ENCODE peak calls at places on chromosomes 5 and 9, in eight cellular contexts. One of them, this sample, is unnamed.

GRCh38 chr5:177423671-177424070 is 2.8 kb upstream of the GRK6 start:
- DNase-seq in psoas muscle: no peak
- DNase-seq in HL-60: no peak
- DNase-seq in sigmoid colon: no peak
- DNase-seq in A549: no peak
- DNase-seq in endodermal cell: no peak
- DNase-seq in OCI-LY7: no peak
- DNase-seq in left ventricle myocardium inferior: no peak
- DNase-seq in this sample: no peak

GRCh38 chr9:36132081-36132480 is 4.5 kb upstream of the GLIPR2 start:
- DNase-seq in psoas muscle: no peak
- DNase-seq in HL-60: no peak
- DNase-seq in sigmoid colon: no peak
- DNase-seq in A549: no peak
- DNase-seq in endodermal cell: no peak
- DNase-seq in OCI-LY7: no peak
- DNase-seq in left ventricle myocardium inferior: no peak
- DNase-seq in this sample: no peak

GRCh38 chr5:86757824-86758223 is 140.1 kb downstream of the COX7C start:
- DNase-seq in psoas muscle: no peak
- DNase-seq in HL-60: no peak
- DNase-seq in sigmoid colon: no peak
- DNase-seq in A549: no peak
- DNase-seq in endodermal cell: no peak
- DNase-seq in OCI-LY7: no peak
- DNase-seq in left ventricle myocardium inferior: no peak
- DNase-seq in this sample: no peak

GRCh38 chr9:128992995-128993394 is 35.1 kb downstream of the SH3GLB2 start:
- DNase-seq in psoas muscle: no peak
- DNase-seq in HL-60: peak
- DNase-seq in sigmoid colon: no peak
- DNase-seq in A549: peak
- DNase-seq in endodermal cell: peak
- DNase-seq in OCI-LY7: peak
- DNase-seq in left ventricle myocardium inferior: no peak
- DNase-seq in this sample: no peak

GRCh38 chr5:44891116-44891515 is 82.4 kb downstream of the MRPS30 start:
- DNase-seq in psoas muscle: no peak
- DNase-seq in HL-60: no peak
- DNase-seq in sigmoid colon: no peak
- DNase-seq in A549: no peak
- DNase-seq in endodermal cell: no peak
- DNase-seq in OCI-LY7: no peak
- DNase-seq in left ventricle myocardium inferior: no peak
- DNase-seq in this sample: no peak

GRCh38 chr5:134580001-134580460 is 52.6 kb downstream of the SAR1B start:
- DNase-seq in psoas muscle: no peak
- DNase-seq in HL-60: no peak
- DNase-seq in sigmoid colon: peak
- DNase-seq in A549: no peak
- DNase-seq in endodermal cell: no peak
- DNase-seq in OCI-LY7: no peak
- DNase-seq in left ventricle myocardium inferior: no peak
- DNase-seq in this sample: no peak

GRCh38 chr5:127097288-127097687 is 24.0 kb upstream of the C5orf63 start:
- DNase-seq in psoas muscle: no peak
- DNase-seq in HL-60: no peak
- DNase-seq in sigmoid colon: no peak
- DNase-seq in A549: no peak
- DNase-seq in endodermal cell: peak
- DNase-seq in OCI-LY7: no peak
- DNase-seq in left ventricle myocardium inferior: no peak
- DNase-seq in this sample: no peak

GRCh38 chr5:67581203-67581602 is 384.6 kb upstream of the CD180 start:
- DNase-seq in psoas muscle: no peak
- DNase-seq in HL-60: no peak
- DNase-seq in sigmoid colon: no peak
- DNase-seq in A549: no peak
- DNase-seq in endodermal cell: no peak
- DNase-seq in OCI-LY7: no peak
- DNase-seq in left ventricle myocardium inferior: no peak
- DNase-seq in this sample: no peak

GRCh38 chr5:14745753-14746152 is 81.2 kb downstream of the OTULIN start:
- DNase-seq in psoas muscle: no peak
- DNase-seq in HL-60: no peak
- DNase-seq in sigmoid colon: no peak
- DNase-seq in A549: no peak
- DNase-seq in endodermal cell: no peak
- DNase-seq in OCI-LY7: peak
- DNase-seq in left ventricle myocardium inferior: no peak
- DNase-seq in this sample: no peak

GRCh38 chr5:135565691-135566421 is 12.9 kb downstream of the CXCL14 start:
- DNase-seq in psoas muscle: peak
- DNase-seq in HL-60: peak
- DNase-seq in sigmoid colon: peak
- DNase-seq in A549: peak
- DNase-seq in endodermal cell: peak
- DNase-seq in OCI-LY7: peak
- DNase-seq in left ventricle myocardium inferior: peak
- DNase-seq in this sample: peak

GRCh38 chr5:154516475-154516874 is 38.4 kb upstream of the HAND1 start:
- DNase-seq in psoas muscle: no peak
- DNase-seq in HL-60: no peak
- DNase-seq in sigmoid colon: no peak
- DNase-seq in A549: peak
- DNase-seq in endodermal cell: no peak
- DNase-seq in OCI-LY7: no peak
- DNase-seq in left ventricle myocardium inferior: no peak
- DNase-seq in this sample: no peak

GRCh38 chr5:107893642-107894041 is 222.9 kb upstream of the EFNA5 start:
- DNase-seq in psoas muscle: no peak
- DNase-seq in HL-60: peak
- DNase-seq in sigmoid colon: no peak
- DNase-seq in A549: no peak
- DNase-seq in endodermal cell: no peak
- DNase-seq in OCI-LY7: no peak
- DNase-seq in left ventricle myocardium inferior: no peak
- DNase-seq in this sample: no peak
- TF ChIP-seq CTCF in psoas muscle: no peak
- TF ChIP-seq CTCF in HL-60: no peak
- TF ChIP-seq CTCF in sigmoid colon: no peak
- TF ChIP-seq CTCF in A549: no peak
- TF ChIP-seq CTCF in endodermal cell: no peak
- TF ChIP-seq CTCF in OCI-LY7: no peak
- TF ChIP-seq CTCF in left ventricle myocardium inferior: no peak
- TF ChIP-seq CTCF in this sample: no peak

GRCh38 chr9:137674307-137675305 is 55.8 kb downstream of the EHMT1 start:
- DNase-seq in psoas muscle: no peak
- DNase-seq in HL-60: no peak
- DNase-seq in sigmoid colon: no peak
- DNase-seq in A549: no peak
- DNase-seq in endodermal cell: peak
- DNase-seq in OCI-LY7: no peak
- DNase-seq in left ventricle myocardium inferior: no peak
- DNase-seq in this sample: no peak

GRCh38 chr9:137673871-137674270 is 55.1 kb downstream of the EHMT1 start:
- DNase-seq in psoas muscle: no peak
- DNase-seq in HL-60: no peak
- DNase-seq in sigmoid colon: peak
- DNase-seq in A549: no peak
- DNase-seq in endodermal cell: no peak
- DNase-seq in OCI-LY7: no peak
- DNase-seq in left ventricle myocardium inferior: no peak
- DNase-seq in this sample: no peak

GRCh38 chr9:137671196-137671538 is 52.4 kb downstream of the EHMT1 start:
- DNase-seq in psoas muscle: no peak
- DNase-seq in HL-60: no peak
- DNase-seq in sigmoid colon: no peak
- DNase-seq in A549: no peak
- DNase-seq in endodermal cell: no peak
- DNase-seq in OCI-LY7: no peak
- DNase-seq in left ventricle myocardium inferior: no peak
- DNase-seq in this sample: no peak

GRCh38 chr9:137671721-137672120 is 52.9 kb downstream of the EHMT1 start:
- DNase-seq in psoas muscle: no peak
- DNase-seq in HL-60: no peak
- DNase-seq in sigmoid colon: peak
- DNase-seq in A549: no peak
- DNase-seq in endodermal cell: no peak
- DNase-seq in OCI-LY7: no peak
- DNase-seq in left ventricle myocardium inferior: no peak
- DNase-seq in this sample: no peak

GRCh38 chr9:137672907-137673791 is 54.3 kb downstream of the EHMT1 start:
- DNase-seq in psoas muscle: no peak
- DNase-seq in HL-60: peak
- DNase-seq in sigmoid colon: peak
- DNase-seq in A549: peak
- DNase-seq in endodermal cell: peak
- DNase-seq in OCI-LY7: peak
- DNase-seq in left ventricle myocardium inferior: peak
- DNase-seq in this sample: no peak
- TF ChIP-seq CTCF in psoas muscle: peak
- TF ChIP-seq CTCF in HL-60: peak
- TF ChIP-seq CTCF in sigmoid colon: peak
- TF ChIP-seq CTCF in A549: peak
- TF ChIP-seq CTCF in endodermal cell: peak
- TF ChIP-seq CTCF in OCI-LY7: peak
- TF ChIP-seq CTCF in left ventricle myocardium inferior: peak
- TF ChIP-seq CTCF in this sample: peak

GRCh38 chr9:102273952-102274351 is 535.5 kb upstream of the GRIN3A start:
- DNase-seq in psoas muscle: no peak
- DNase-seq in HL-60: no peak
- DNase-seq in sigmoid colon: no peak
- DNase-seq in A549: no peak
- DNase-seq in endodermal cell: no peak
- DNase-seq in OCI-LY7: no peak
- DNase-seq in left ventricle myocardium inferior: no peak
- DNase-seq in this sample: no peak
- TF ChIP-seq CTCF in psoas muscle: no peak
- TF ChIP-seq CTCF in HL-60: no peak
- TF ChIP-seq CTCF in sigmoid colon: no peak
- TF ChIP-seq CTCF in A549: no peak
- TF ChIP-seq CTCF in endodermal cell: no peak
- TF ChIP-seq CTCF in OCI-LY7: no peak
- TF ChIP-seq CTCF in left ventricle myocardium inferior: no peak
- TF ChIP-seq CTCF in this sample: no peak

GRCh38 chr5:56512314-56512996 is 279.3 kb upstream of the ANKRD55 start:
- DNase-seq in psoas muscle: peak
- DNase-seq in HL-60: no peak
- DNase-seq in sigmoid colon: no peak
- DNase-seq in A549: no peak
- DNase-seq in endodermal cell: no peak
- DNase-seq in OCI-LY7: no peak
- DNase-seq in left ventricle myocardium inferior: peak
- DNase-seq in this sample: no peak

GRCh38 chr5:56516034-56516433 is 282.9 kb upstream of the ANKRD55 start:
- DNase-seq in psoas muscle: no peak
- DNase-seq in HL-60: no peak
- DNase-seq in sigmoid colon: no peak
- DNase-seq in A549: no peak
- DNase-seq in endodermal cell: no peak
- DNase-seq in OCI-LY7: no peak
- DNase-seq in left ventricle myocardium inferior: no peak
- DNase-seq in this sample: no peak

GRCh38 chr5:56515011-56515410 is 281.9 kb upstream of the ANKRD55 start:
- DNase-seq in psoas muscle: no peak
- DNase-seq in HL-60: no peak
- DNase-seq in sigmoid colon: no peak
- DNase-seq in A549: no peak
- DNase-seq in endodermal cell: no peak
- DNase-seq in OCI-LY7: no peak
- DNase-seq in left ventricle myocardium inferior: no peak
- DNase-seq in this sample: no peak

GRCh38 chr5:56513141-56513540 is 280.0 kb upstream of the ANKRD55 start:
- DNase-seq in psoas muscle: no peak
- DNase-seq in HL-60: no peak
- DNase-seq in sigmoid colon: no peak
- DNase-seq in A549: no peak
- DNase-seq in endodermal cell: no peak
- DNase-seq in OCI-LY7: no peak
- DNase-seq in left ventricle myocardium inferior: no peak
- DNase-seq in this sample: no peak

DNA sequence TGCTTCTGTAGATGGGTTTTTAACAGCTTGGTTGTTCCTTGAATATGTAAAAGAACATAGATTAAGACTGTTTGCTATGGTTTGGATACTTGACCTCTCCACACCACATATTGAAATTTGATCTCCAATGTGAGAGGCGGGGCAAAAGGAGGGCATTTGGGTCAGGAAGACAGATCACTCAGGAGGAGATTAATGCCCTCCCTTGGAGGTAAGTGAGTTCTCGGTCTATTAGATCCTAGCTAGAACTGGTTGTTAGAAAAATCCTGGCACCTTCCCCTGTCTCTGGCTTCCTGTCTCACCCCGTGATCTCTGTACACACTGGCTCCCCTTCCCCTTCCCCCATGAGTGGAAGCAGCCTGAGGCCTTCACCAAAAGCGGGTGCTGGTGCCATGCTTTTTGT is 281.1 kb upstream of the ANKRD55 start:
- DNase-seq in psoas muscle: no peak
- DNase-seq in HL-60: no peak
- DNase-seq in sigmoid colon: no peak
- DNase-seq in A549: no peak
- DNase-seq in endodermal cell: no peak
- DNase-seq in OCI-LY7: no peak
- DNase-seq in left ventricle myocardium inferior: no peak
- DNase-seq in this sample: peak
- TF ChIP-seq CTCF in psoas muscle: no peak
- TF ChIP-seq CTCF in HL-60: no peak
- TF ChIP-seq CTCF in sigmoid colon: no peak
- TF ChIP-seq CTCF in A549: no peak
- TF ChIP-seq CTCF in endodermal cell: no peak
- TF ChIP-seq CTCF in OCI-LY7: no peak
- TF ChIP-seq CTCF in left ventricle myocardium inferior: no peak
- TF ChIP-seq CTCF in this sample: no peak

GRCh38 chr9:112887377-112887776 is 3.3 kb downstream of the SLC46A2 start:
- DNase-seq in psoas muscle: no peak
- DNase-seq in HL-60: peak
- DNase-seq in sigmoid colon: no peak
- DNase-seq in A549: peak
- DNase-seq in endodermal cell: peak
- DNase-seq in OCI-LY7: peak
- DNase-seq in left ventricle myocardium inferior: no peak
- DNase-seq in this sample: no peak
- TF ChIP-seq CTCF in psoas muscle: no peak
- TF ChIP-seq CTCF in HL-60: peak
- TF ChIP-seq CTCF in sigmoid colon: no peak
- TF ChIP-seq CTCF in A549: no peak
- TF ChIP-seq CTCF in endodermal cell: peak
- TF ChIP-seq CTCF in OCI-LY7: peak
- TF ChIP-seq CTCF in left ventricle myocardium inferior: no peak
- TF ChIP-seq CTCF in this sample: no peak

DNA sequence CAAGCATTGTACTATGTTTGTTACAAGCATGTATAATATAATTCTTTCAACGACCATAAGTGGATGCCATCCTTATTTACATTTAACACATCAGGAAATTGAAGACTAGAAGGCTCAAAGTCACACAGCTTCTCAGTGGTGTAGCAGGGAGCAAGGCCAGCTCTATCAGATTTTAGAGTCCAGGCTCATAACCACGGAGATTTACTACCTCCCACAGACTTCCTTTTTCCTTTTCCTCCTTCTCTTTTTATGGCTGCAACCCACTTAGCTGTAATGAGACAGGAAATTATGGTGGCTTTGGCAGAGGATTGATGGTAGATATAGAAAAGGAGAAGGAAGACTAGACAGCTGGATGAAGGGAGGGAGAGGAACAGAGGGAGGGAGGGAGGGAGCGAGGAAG is 47.4 kb downstream of the SPEF2 start:
- DNase-seq in psoas muscle: no peak
- DNase-seq in HL-60: peak
- DNase-seq in sigmoid colon: no peak
- DNase-seq in A549: no peak
- DNase-seq in endodermal cell: no peak
- DNase-seq in OCI-LY7: no peak
- DNase-seq in left ventricle myocardium inferior: no peak
- DNase-seq in this sample: no peak
- TF ChIP-seq CTCF in psoas muscle: no peak
- TF ChIP-seq CTCF in HL-60: no peak
- TF ChIP-seq CTCF in sigmoid colon: no peak
- TF ChIP-seq CTCF in A549: no peak
- TF ChIP-seq CTCF in endodermal cell: no peak
- TF ChIP-seq CTCF in OCI-LY7: no peak
- TF ChIP-seq CTCF in left ventricle myocardium inferior: no peak
- TF ChIP-seq CTCF in this sample: no peak

This sample was measured in nephron progenitor cell.